ENCODE peak calls at places on chromosome 3, in eight cellular contexts. J is retinal pigment epithelial cell, O is psoas muscle, G is Peyer's patch, P is A549, H is OCI-LY7, W is uterus, K is HFFc6. E is an unnamed sample.

GRCh38 chr3:123781138-123781537 is 103.0 kb downstream of the MYLK start:
- DNase-seq in K (no peak), O (no peak), J (no peak), G (no peak), H (no peak), P (no peak), W (no peak), E (peak; percentile 9)

GRCh38 chr3:48112813-48113212 is 75.4 kb downstream of the CDC25A start:
- DNase-seq in P (no peak), G (no peak), J (no peak), W (no peak), H (no peak), K (no peak), O (no peak), E (no peak)

GRCh38 chr3:152267831-152268500 is 763 bp upstream of the MBNL1 start:
- DNase-seq in G (no peak), J (no peak), O (no peak), K (no peak), H (no peak), P (no peak), W (no peak), E (no peak)

GRCh38 chr3:24258260-24258659 is 236.4 kb downstream of the THRB start:
- DNase-seq in J (no peak), H (no peak), P (no peak), W (no peak), G (no peak), K (no peak), O (no peak), E (no peak)

GRCh38 chr3:16069149-16069922 is 105.1 kb upstream of the GALNT15 start:
- DNase-seq in O (no peak), G (no peak), J (peak; percentile 81), W (no peak), H (no peak), P (peak; percentile 93), K (peak; percentile 82), E (peak; percentile 15)

GRCh38 chr3:132445812-132446211 is 28.5 kb downstream of the DNAJC13 start:
- DNase-seq in J (no peak), K (peak; percentile 83), W (no peak), G (no peak), O (no peak), H (no peak), P (peak; percentile 7), E (no peak)

GRCh38 chr3:107920538-107920937 is 170.3 kb downstream of the CD47 start:
- DNase-seq in K (no peak), O (no peak), H (no peak), P (no peak), J (no peak), W (no peak), G (no peak), E (no peak)

GRCh38 chr3:5479229-5479799 is 291.8 kb downstream of the EDEM1 start:
- DNase-seq in W (no peak), O (no peak), P (peak; percentile 10), H (no peak), G (no peak), K (no peak), J (no peak), E (peak; percentile 53)

GRCh38 chr3:194960446-194961032 is 274.9 kb downstream of the FAM43A start:
- DNase-seq in K (no peak), G (no peak), W (no peak), J (no peak), O (no peak), H (no peak), P (no peak), E (no peak)

GRCh38 chr3:105511031-105511430 is 144.3 kb downstream of the ALCAM start:
- DNase-seq in J (no peak), P (no peak), H (no peak), K (no peak), W (no peak), O (no peak), G (no peak), E (no peak)

GRCh38 chr3:134815519-134815918 is 20.5 kb downstream of the EPHB1 start:
- DNase-seq in G (no peak), W (no peak), P (no peak), O (no peak), H (no peak), J (no peak), K (no peak), E (no peak)

GRCh38 chr3:28860307-28860706 is 420.6 kb upstream of the RBMS3 start:
- DNase-seq in P (no peak), G (no peak), W (no peak), J (no peak), K (no peak), H (no peak), O (peak; percentile 67), E (no peak)

GRCh38 chr3:38601971-38602550 is 47.4 kb downstream of the SCN5A start:
- DNase-seq in H (no peak), K (no peak), G (no peak), W (no peak), P (no peak), J (peak; percentile 91), O (peak; percentile 8), E (no peak)

GRCh38 chr3:108780235-108780634 is 23.0 kb upstream of the RETNLB start:
- DNase-seq in J (no peak), O (no peak), H (no peak), G (peak; percentile 23), K (no peak), W (no peak), P (no peak), E (no peak)

GRCh38 chr3:80785475-80785874 is 976.0 kb downstream of the GBE1 start:
- DNase-seq in W (no peak), O (no peak), P (no peak), K (no peak), G (no peak), J (no peak), H (no peak), E (peak; percentile 11)
- TF ChIP-seq CTCF in W (no peak), O (no peak), P (no peak), K (no peak), G (no peak), J (peak; percentile 24), H (peak; percentile 13), E (no peak)

GRCh38 chr3:33091746-33092145 is 5.2 kb downstream of the GLB1 start:
- DNase-seq in O (no peak), W (no peak), K (no peak), G (no peak), J (no peak), P (no peak), H (no peak), E (no peak)

GRCh38 chr3:33093847-33094246 is 3.1 kb downstream of the GLB1 start:
- DNase-seq in K (no peak), P (no peak), G (no peak), O (peak; percentile 69), H (no peak), W (no peak), J (no peak), E (no peak)

GRCh38 chr3:33089515-33089914 is 7.4 kb downstream of the GLB1 start:
- DNase-seq in J (no peak), O (no peak), K (no peak), W (no peak), H (peak; percentile 39), P (no peak), G (no peak), E (no peak)

GRCh38 chr3:33096103-33096868 is 660 bp downstream of the GLB1 start:
- DNase-seq in H (peak; percentile 51), K (peak; percentile 17), J (no peak), O (peak; percentile 73), G (peak; percentile 46), W (no peak), P (peak; percentile 45), E (peak; percentile 35)

DNA sequence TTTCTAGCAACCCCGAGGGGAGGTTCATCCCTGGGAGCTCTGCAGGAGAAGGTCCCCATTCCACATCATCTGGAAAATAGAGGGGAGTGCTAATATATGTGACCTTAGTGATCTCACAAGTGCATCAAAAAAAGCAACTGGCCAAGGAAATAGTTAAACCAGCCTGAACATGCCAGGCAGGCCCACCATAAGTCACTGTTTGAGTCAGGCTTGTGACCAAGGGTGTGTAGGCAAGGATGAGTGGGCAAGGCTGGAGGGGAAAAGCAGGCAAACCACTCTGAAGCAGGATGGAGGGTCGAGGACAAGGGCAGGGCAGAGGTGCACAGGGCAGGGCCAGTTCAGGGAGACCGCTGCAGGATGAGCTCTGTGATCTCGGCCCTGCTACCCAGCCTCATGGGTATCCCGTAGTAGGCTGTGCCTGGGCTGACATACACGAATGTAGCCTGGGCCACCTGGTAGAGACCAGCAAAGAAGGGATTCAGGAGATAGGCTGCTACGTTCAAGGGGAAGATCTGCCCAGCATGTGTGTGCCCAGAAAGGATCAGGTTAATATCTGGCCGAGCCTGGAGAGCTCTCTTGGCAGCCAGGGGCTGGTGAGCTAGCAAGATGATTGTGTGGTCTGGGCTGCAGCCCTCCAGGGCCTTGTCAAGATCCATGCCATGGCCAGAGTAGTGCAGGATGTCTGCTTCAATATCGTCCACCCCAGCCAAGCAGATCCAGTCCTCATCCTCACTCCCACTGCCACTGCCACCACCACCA is 4.3 kb downstream of the GLB1 start:
- DNase-seq in P (no peak), K (no peak), W (no peak), J (no peak), H (no peak), G (no peak), O (peak; percentile 65), E (no peak)
- TF ChIP-seq CTCF in P (no peak), K (no peak), W (no peak), J (no peak), H (no peak), G (no peak), O (no peak), E (no peak)

GRCh38 chr3:64223809-64224570 is 1.3 kb downstream of the PRICKLE2 start:
- DNase-seq in W (no peak), H (peak; percentile 53), K (peak; percentile 59), J (no peak), O (no peak), P (peak; percentile 68), G (no peak), E (no peak)
- TF ChIP-seq CTCF in W (no peak), H (peak; percentile 40), K (peak; percentile 38), J (no peak), O (no peak), P (peak; percentile 45), G (no peak), E (no peak)

DNA sequence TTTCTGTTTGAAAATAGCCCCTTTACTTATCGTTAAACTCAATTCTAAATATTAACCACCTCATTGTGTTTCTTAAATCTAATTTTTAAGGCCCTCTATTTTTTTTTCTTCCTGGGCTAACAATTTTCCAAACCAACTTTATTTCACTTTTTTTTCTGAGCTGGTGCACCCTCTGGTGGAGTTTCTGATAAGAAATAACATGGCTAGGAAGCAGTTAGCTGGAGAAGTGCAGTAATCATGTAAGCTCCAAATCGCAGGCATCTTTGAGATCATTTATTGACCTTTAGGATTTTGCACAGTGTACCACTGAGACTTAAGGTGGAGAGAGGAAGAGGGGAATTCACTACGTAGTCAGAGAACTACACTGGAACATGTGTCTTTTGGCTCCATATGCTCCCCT is 6.4 kb downstream of the TMEM207 start:
- DNase-seq in H (no peak), K (no peak), J (no peak), P (peak; percentile 37), W (no peak), O (no peak), G (no peak), E (peak; percentile 48)
- TF ChIP-seq CTCF in H (peak; percentile 19), K (peak; percentile 76), J (peak; percentile 55), P (peak; percentile 59), W (peak; percentile 22), O (no peak), G (no peak), E (peak; percentile 64)